ENCODE peak calls at places on chromosome 20, in five cellular contexts. A is OCI-LY7; Q is breast epithelium; T is CD8-positive, alpha-beta T cell; B is spleen. O is an unnamed sample.

GRCh38 chr20:20521736-20522135 is 153.8 kb downstream of the INSM1 start:
- DNase-seq in Q (no peak), B (no peak), T (no peak), A (no peak), O (no peak)

GRCh38 chr20:41717464-41717863 is 99.3 kb upstream of the CHD6 start:
- DNase-seq in T (no peak), Q (no peak), A (no peak), B (no peak), O (no peak)

GRCh38 chr20:35511814-35512420 is 17.5 kb downstream of the C20orf173 start:
- DNase-seq in A (peak; percentile 39), B (no peak), Q (no peak), T (no peak), O (no peak)

GRCh38 chr20:64136004-64136710 is 28.1 kb upstream of the MYT1 start:
- DNase-seq in B (peak; percentile 27), T (no peak), A (no peak), Q (no peak), O (peak; percentile 3)

GRCh38 chr20:61817061-61817460 is 248.6 kb downstream of the TAF4 start:
- DNase-seq in B (peak; percentile 53), Q (no peak), T (no peak), A (no peak), O (no peak)

GRCh38 chr20:52379723-52380336 is 188.3 kb upstream of the ZFP64 start:
- DNase-seq in T (peak; percentile 39), A (peak; percentile 11), B (peak; percentile 68), Q (no peak), O (peak; percentile 75)

GRCh38 chr20:35243317-35243716 is 16.8 kb downstream of the MMP24 start:
- DNase-seq in B (no peak), Q (no peak), T (no peak), A (no peak), O (no peak)

GRCh38 chr20:51062065-51062464 is 39.2 kb upstream of the KCNG1 start:
- DNase-seq in T (no peak), A (no peak), B (no peak), Q (no peak), O (no peak)

GRCh38 chr20:20594171-20594530 is 118.3 kb downstream of the RALGAPA2 start:
- DNase-seq in Q (no peak), A (peak; percentile 38), B (no peak), T (no peak), O (no peak)

GRCh38 chr20:60038400-60038799 is 80.2 kb downstream of the CDH26 start:
- DNase-seq in T (no peak), A (no peak), Q (no peak), B (no peak), O (no peak)

GRCh38 chr20:25052255-25053206 is 5.4 kb downstream of the ACSS1 start:
- DNase-seq in B (peak; percentile 79), Q (no peak), T (no peak), A (no peak), O (peak; percentile 58)

GRCh38 chr20:1946762-1947534 is 46.9 kb downstream of the PDYN start:
- DNase-seq in T (no peak), B (peak; percentile 84), Q (peak; percentile 50), A (no peak), O (peak; percentile 81)

GRCh38 chr20:11686900-11687543 is 230.7 kb upstream of the BTBD3 start:
- DNase-seq in B (peak; percentile 62), Q (no peak), A (no peak), T (no peak), O (peak; percentile 69)

GRCh38 chr20:8808180-8808535 is 260.7 kb upstream of the PLCB4 start:
- DNase-seq in B (no peak), T (no peak), A (no peak), Q (no peak), O (peak; percentile 16)

GRCh38 chr20:19073584-19074198 is 138.8 kb upstream of the SLC24A3 start:
- DNase-seq in A (peak; percentile 22), B (no peak), T (no peak), Q (no peak), O (no peak)

GRCh38 chr20:61803903-61804804 is 261.5 kb downstream of the TAF4 start:
- DNase-seq in A (no peak), T (no peak), Q (no peak), B (peak; percentile 63), O (no peak)

GRCh38 chr20:10622657-10623418 is 51.0 kb downstream of the JAG1 start:
- DNase-seq in B (no peak), Q (no peak), T (no peak), A (no peak), O (peak; percentile 80)

GRCh38 chr20:24955045-24955444 is 6.0 kb downstream of the CST7 start:
- DNase-seq in B (peak; percentile 50), Q (no peak), A (peak; percentile 69), T (no peak), O (no peak)

GRCh38 chr20:14197097-14197496 is 140.3 kb downstream of the FLRT3 start:
- DNase-seq in B (no peak), Q (no peak), T (no peak), A (no peak), O (no peak)

GRCh38 chr20:22453244-22454080 is 130.9 kb downstream of the FOXA2 start:
- DNase-seq in B (no peak), A (no peak), T (no peak), Q (no peak), O (no peak)

GRCh38 chr20:37776049-37776448 is 82.2 kb downstream of the CTNNBL1 start:
- DNase-seq in Q (no peak), B (no peak), T (no peak), A (no peak), O (no peak)

GRCh38 chr20:37773260-37773825 is 79.5 kb downstream of the CTNNBL1 start:
- DNase-seq in Q (no peak), A (no peak), B (no peak), T (no peak), O (no peak)

GRCh38 chr20:37774143-37774542 is 80.3 kb downstream of the CTNNBL1 start:
- DNase-seq in A (no peak), Q (no peak), B (no peak), T (no peak), O (no peak)

GRCh38 chr20:37777012-37777411 is 83.2 kb downstream of the CTNNBL1 start:
- DNase-seq in A (no peak), Q (no peak), T (no peak), B (no peak), O (no peak)

DNA sequence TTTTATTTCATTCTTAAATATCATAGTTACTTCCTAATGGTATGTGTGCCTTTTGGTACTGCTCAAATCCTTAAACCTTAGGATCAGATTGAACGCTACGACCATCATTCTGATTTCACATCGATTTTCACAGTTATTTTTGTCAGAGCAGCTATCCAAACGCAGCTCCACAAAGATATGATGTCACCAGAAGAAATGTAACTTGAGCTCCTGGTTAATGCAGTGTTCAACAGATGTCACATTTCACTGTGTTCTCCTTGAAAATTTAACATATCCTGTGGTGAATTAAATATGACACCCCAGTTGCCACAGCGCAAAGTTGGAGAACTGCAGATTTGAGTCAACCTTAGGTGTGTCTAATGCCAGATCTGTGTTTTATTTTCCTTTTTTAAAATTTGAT is 81.4 kb downstream of the CTNNBL1 start:
- DNase-seq in A (no peak), B (no peak), T (no peak), Q (no peak), O (no peak)
- H3K27ac ChIP-seq in A (no peak overlapping the region), B (no peak overlapping the region), T (no peak overlapping the region), Q (no peak overlapping the region), O (no peak overlapping the region)

DNA sequence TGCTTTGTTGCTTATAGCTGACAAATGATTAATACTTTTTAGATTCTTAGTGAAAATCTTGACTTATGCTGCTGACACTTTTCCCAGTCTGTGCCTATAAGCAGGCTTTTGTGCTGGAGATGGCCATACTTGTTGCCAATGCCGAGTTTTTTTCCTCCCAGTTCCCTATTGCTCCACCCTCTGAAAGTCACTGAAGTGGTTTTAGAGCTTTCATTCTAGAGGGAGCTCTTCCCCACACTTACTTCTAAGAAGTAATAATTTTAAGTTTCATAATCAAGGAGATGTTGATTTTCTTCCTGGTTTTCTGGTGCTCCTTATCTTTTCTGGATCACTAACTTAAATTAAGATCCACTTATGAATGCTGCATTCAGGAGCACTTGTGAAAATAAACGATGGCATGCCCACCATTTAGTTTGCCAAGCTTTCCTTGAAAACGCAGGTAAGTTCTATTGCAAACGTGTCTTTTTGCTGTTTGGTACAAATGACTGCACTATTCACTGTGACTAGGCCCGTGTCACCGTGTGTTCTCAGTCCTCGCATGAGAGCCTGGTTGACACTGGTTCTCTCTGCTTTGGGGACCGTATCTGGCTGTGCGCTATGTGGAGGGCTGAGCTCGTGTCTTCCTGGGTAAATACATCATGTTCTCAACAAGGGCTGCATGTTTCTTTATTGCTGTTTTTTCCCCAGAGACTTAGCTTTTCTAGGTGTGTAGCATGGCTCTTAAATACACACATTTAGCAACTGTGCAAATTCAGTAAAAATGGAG is 50.2 kb downstream of the GFRA4 start:
- DNase-seq in Q (no peak), A (no peak), T (no peak), B (no peak), O (no peak)
- H3K4me3 ChIP-seq in Q (no peak overlapping the region), A (no peak overlapping the region), T (no peak overlapping the region), B (no peak overlapping the region), O (no peak overlapping the region)

GRCh38 chr20:3679749-3680700 is 1.8 kb downstream of the ADAM33 start:
- DNase-seq in A (no peak), T (no peak), Q (no peak), B (no peak), O (peak; percentile 90)
- H3K27ac ChIP-seq in A (no peak overlapping the region), T (no peak overlapping the region), Q (peak overlapping the region; percentile 68), B (no peak overlapping the region), O (peak overlapping the region; percentile 40)

DNA sequence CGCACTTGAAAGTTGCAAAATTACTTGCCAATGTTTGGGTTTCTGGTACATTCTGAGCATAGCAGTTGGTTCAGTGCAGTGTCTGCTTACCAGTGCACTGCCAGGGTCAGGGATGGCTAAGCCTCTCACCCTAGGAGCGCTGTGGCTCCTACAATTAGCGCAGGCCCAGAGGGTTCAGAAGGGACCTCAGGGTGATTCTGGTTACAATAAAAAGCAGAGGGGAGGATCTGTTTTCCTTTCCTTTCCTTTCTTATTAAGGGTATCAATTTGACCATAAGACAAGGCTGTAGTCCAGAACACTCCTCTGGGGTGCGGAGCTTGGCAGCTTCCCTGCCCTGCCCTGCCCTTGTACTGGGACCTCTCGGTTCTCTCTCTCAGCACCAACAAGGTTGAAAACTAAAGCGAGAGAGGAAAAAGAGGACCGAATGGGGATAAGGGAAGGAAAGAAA is 2.6 kb downstream of the MAFB start:
- DNase-seq in B (no peak), Q (no peak), T (no peak), A (no peak), O (no peak)
- H3K4me3 ChIP-seq in B (peak overlapping the region; percentile 80), Q (peak overlapping the region; percentile 78), T (no peak overlapping the region), A (no peak overlapping the region), O (peak overlapping the region; percentile 61)

GRCh38 chr20:58004900-58005299 is 223.6 kb downstream of the ANKRD60 start:
- DNase-seq in T (no peak), A (no peak), B (peak; percentile 31), Q (no peak), O (no peak)

GRCh38 chr20:58001381-58001780 is 227.1 kb downstream of the ANKRD60 start:
- DNase-seq in B (peak; percentile 50), Q (no peak), T (no peak), A (no peak), O (peak; percentile 78)

GRCh38 chr20:58004146-58004545 is 224.3 kb downstream of the ANKRD60 start:
- DNase-seq in Q (no peak), B (peak; percentile 34), A (no peak), T (no peak), O (no peak)

GRCh38 chr20:58003525-58003924 is 224.9 kb downstream of the ANKRD60 start:
- DNase-seq in B (peak; percentile 41), T (no peak), A (peak; percentile 6), Q (no peak), O (no peak)

GRCh38 chr20:58002901-58003300 is 225.6 kb downstream of the ANKRD60 start:
- DNase-seq in Q (no peak), B (no peak), T (no peak), A (no peak), O (no peak)
- H3K27ac ChIP-seq in Q (no peak overlapping the region), B (no peak overlapping the region), T (no peak overlapping the region), A (no peak overlapping the region), O (no peak overlapping the region)

GRCh38 chr20:48823476-48823875 is 4.3 kb downstream of the PREX1 start:
- DNase-seq in Q (no peak), A (no peak), T (no peak), B (no peak), O (no peak)
- H3K4me3 ChIP-seq in Q (no peak overlapping the region), A (peak overlapping the region; percentile 91), T (peak overlapping the region; percentile 65), B (peak overlapping the region; percentile 96), O (no peak overlapping the region)

O was measured in right cardiac atrium.